ENCODE peak calls at places on chromosomes 1 and 21, in eight cellular contexts. One of them, this sample, is unnamed.

GRCh38 chr1:9843576-9843945 is 19.8 kb upstream of the CLSTN1 start:
- DNase-seq in stomach: peak; percentile 38
- DNase-seq in fibroblast of lung: no peak
- DNase-seq in pancreas: peak; percentile 45
- DNase-seq in sigmoid colon: peak; percentile 58
- DNase-seq in colonic mucosa: peak; percentile 78
- DNase-seq in uterus: no peak
- DNase-seq in breast epithelium: peak; percentile 78
- DNase-seq in this sample: no peak

GRCh38 chr1:41319803-41320711 is 41.2 kb upstream of the FOXO6 start:
- DNase-seq in fibroblast of lung: no peak
- DNase-seq in uterus: no peak
- DNase-seq in breast epithelium: no peak
- DNase-seq in stomach: no peak
- DNase-seq in sigmoid colon: no peak
- DNase-seq in pancreas: no peak
- DNase-seq in colonic mucosa: no peak
- DNase-seq in this sample: peak; percentile 76

GRCh38 chr1:95408506-95409136 is 174.6 kb downstream of the RWDD3 start:
- DNase-seq in breast epithelium: no peak
- DNase-seq in sigmoid colon: no peak
- DNase-seq in stomach: no peak
- DNase-seq in colonic mucosa: no peak
- DNase-seq in fibroblast of lung: no peak
- DNase-seq in uterus: no peak
- DNase-seq in pancreas: no peak
- DNase-seq in this sample: no peak

GRCh38 chr21:16597768-16598167 is 868.0 kb downstream of the USP25 start:
- DNase-seq in stomach: no peak
- DNase-seq in uterus: no peak
- DNase-seq in pancreas: no peak
- DNase-seq in fibroblast of lung: no peak
- DNase-seq in breast epithelium: no peak
- DNase-seq in colonic mucosa: no peak
- DNase-seq in sigmoid colon: no peak
- DNase-seq in this sample: no peak

GRCh38 chr1:90616395-90616794 is 100.7 kb downstream of the BARHL2 start:
- DNase-seq in uterus: no peak
- DNase-seq in fibroblast of lung: no peak
- DNase-seq in pancreas: no peak
- DNase-seq in sigmoid colon: no peak
- DNase-seq in stomach: no peak
- DNase-seq in colonic mucosa: peak; percentile 22
- DNase-seq in breast epithelium: no peak
- DNase-seq in this sample: no peak

GRCh38 chr1:209154916-209155315 is 428.6 kb upstream of the CAMK1G start:
- DNase-seq in fibroblast of lung: no peak
- DNase-seq in colonic mucosa: no peak
- DNase-seq in sigmoid colon: no peak
- DNase-seq in uterus: no peak
- DNase-seq in breast epithelium: no peak
- DNase-seq in stomach: no peak
- DNase-seq in pancreas: no peak
- DNase-seq in this sample: no peak

GRCh38 chr1:209755926-209756607 is at the start of gene TRAF3IP3:
- DNase-seq in fibroblast of lung: no peak
- DNase-seq in breast epithelium: no peak
- DNase-seq in colonic mucosa: peak; percentile 50
- DNase-seq in uterus: no peak
- DNase-seq in stomach: peak; percentile 52
- DNase-seq in pancreas: no peak
- DNase-seq in sigmoid colon: no peak
- DNase-seq in this sample: peak; percentile 73

GRCh38 chr1:219385786-219386427 is 212.2 kb downstream of the LYPLAL1 start:
- DNase-seq in breast epithelium: no peak
- DNase-seq in sigmoid colon: no peak
- DNase-seq in stomach: no peak
- DNase-seq in colonic mucosa: peak; percentile 28
- DNase-seq in uterus: peak; percentile 21
- DNase-seq in pancreas: no peak
- DNase-seq in fibroblast of lung: peak; percentile 73
- DNase-seq in this sample: no peak

GRCh38 chr1:96641292-96641691 is 80.3 kb upstream of the PTBP2 start:
- DNase-seq in colonic mucosa: no peak
- DNase-seq in fibroblast of lung: peak; percentile 76
- DNase-seq in uterus: no peak
- DNase-seq in breast epithelium: no peak
- DNase-seq in stomach: no peak
- DNase-seq in sigmoid colon: no peak
- DNase-seq in pancreas: no peak
- DNase-seq in this sample: no peak

GRCh38 chr1:27349784-27350672 is 8.2 kb downstream of the SYTL1 start:
- DNase-seq in fibroblast of lung: peak; percentile 60
- DNase-seq in stomach: peak; percentile 79
- DNase-seq in pancreas: peak; percentile 79
- DNase-seq in colonic mucosa: peak; percentile 74
- DNase-seq in sigmoid colon: no peak
- DNase-seq in uterus: no peak
- DNase-seq in breast epithelium: peak; percentile 51
- DNase-seq in this sample: peak; percentile 90

GRCh38 chr1:186617860-186618780 is 62.1 kb downstream of the PTGS2 start:
- DNase-seq in colonic mucosa: peak; percentile 58
- DNase-seq in fibroblast of lung: peak; percentile 42
- DNase-seq in breast epithelium: peak; percentile 53
- DNase-seq in uterus: peak; percentile 16
- DNase-seq in sigmoid colon: peak; percentile 70
- DNase-seq in pancreas: no peak
- DNase-seq in stomach: peak; percentile 30
- DNase-seq in this sample: peak; percentile 63

GRCh38 chr1:110914676-110915075 is 41.7 kb downstream of the CD53 start:
- DNase-seq in fibroblast of lung: no peak
- DNase-seq in colonic mucosa: no peak
- DNase-seq in breast epithelium: no peak
- DNase-seq in pancreas: no peak
- DNase-seq in sigmoid colon: no peak
- DNase-seq in stomach: no peak
- DNase-seq in uterus: no peak
- DNase-seq in this sample: no peak

GRCh38 chr1:5983361-5984103 is 8.7 kb downstream of the NPHP4 start:
- DNase-seq in pancreas: no peak
- DNase-seq in stomach: no peak
- DNase-seq in sigmoid colon: no peak
- DNase-seq in fibroblast of lung: peak; percentile 61
- DNase-seq in breast epithelium: no peak
- DNase-seq in colonic mucosa: no peak
- DNase-seq in uterus: no peak
- DNase-seq in this sample: no peak

GRCh38 chr1:97379387-97380075 is 541.3 kb downstream of the DPYD start:
- DNase-seq in uterus: no peak
- DNase-seq in fibroblast of lung: peak; percentile 71
- DNase-seq in colonic mucosa: no peak
- DNase-seq in stomach: no peak
- DNase-seq in sigmoid colon: no peak
- DNase-seq in breast epithelium: no peak
- DNase-seq in pancreas: no peak
- DNase-seq in this sample: no peak

DNA sequence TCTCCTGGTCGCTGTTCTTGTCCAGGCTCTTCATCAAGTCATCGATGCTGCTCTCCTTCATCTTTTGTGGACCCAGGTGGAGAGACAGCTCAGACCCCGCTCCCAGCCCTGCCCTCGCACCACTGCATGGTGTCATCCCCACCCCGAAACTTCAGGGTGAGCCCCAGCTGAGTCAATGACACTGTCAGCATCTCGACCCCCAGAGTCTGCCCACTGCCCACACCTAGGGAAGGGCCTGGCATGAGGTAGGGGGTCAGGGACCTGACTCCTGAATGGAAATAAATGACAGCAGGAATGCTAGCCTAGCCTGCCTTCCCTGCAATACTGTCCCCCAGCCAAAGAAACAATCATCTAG is 1.6 kb upstream of the S100A6 start:
- DNase-seq in pancreas: no peak
- DNase-seq in uterus: no peak
- DNase-seq in sigmoid colon: peak; percentile 63
- DNase-seq in stomach: no peak
- DNase-seq in fibroblast of lung: no peak
- DNase-seq in breast epithelium: no peak
- DNase-seq in colonic mucosa: peak; percentile 29
- DNase-seq in this sample: no peak
- H3K4me1 ChIP-seq in pancreas: no peaks in the 10 kb centered on the region
- H3K4me1 ChIP-seq in uterus: no peaks in the 10 kb centered on the region
- H3K4me1 ChIP-seq in sigmoid colon: peaks cover 36% of the 10 kb centered on the region
- H3K4me1 ChIP-seq in stomach: peaks cover 68% of the 10 kb centered on the region
- H3K4me1 ChIP-seq in fibroblast of lung: peaks cover 20% of the 10 kb centered on the region
- H3K4me1 ChIP-seq in breast epithelium: no peaks in the 10 kb centered on the region
- H3K4me1 ChIP-seq in colonic mucosa: peaks cover 17% of the 10 kb centered on the region
- H3K4me1 ChIP-seq in this sample: no peaks in the 10 kb centered on the region

GRCh38 chr1:243917863-243918565 is 68.0 kb upstream of the AKT3 start:
- DNase-seq in pancreas: no peak
- DNase-seq in stomach: no peak
- DNase-seq in colonic mucosa: no peak
- DNase-seq in uterus: peak; percentile 29
- DNase-seq in sigmoid colon: no peak
- DNase-seq in breast epithelium: no peak
- DNase-seq in fibroblast of lung: peak; percentile 37
- DNase-seq in this sample: no peak
- H3K4me3 ChIP-seq in pancreas: peak overlapping the region; percentile 21
- H3K4me3 ChIP-seq in stomach: peak overlapping the region; percentile 47
- H3K4me3 ChIP-seq in colonic mucosa: peak overlapping the region; percentile 34
- H3K4me3 ChIP-seq in uterus: peak overlapping the region; percentile 28
- H3K4me3 ChIP-seq in sigmoid colon: peak overlapping the region; percentile 26
- H3K4me3 ChIP-seq in breast epithelium: peak overlapping the region; percentile 52
- H3K4me3 ChIP-seq in fibroblast of lung: peak overlapping the region; percentile 73
- H3K4me3 ChIP-seq in this sample: peak overlapping the region; percentile 71

GRCh38 chr1:183596500-183596899 is 6.2 kb upstream of the NCF2 start:
- DNase-seq in colonic mucosa: no peak
- DNase-seq in stomach: no peak
- DNase-seq in breast epithelium: no peak
- DNase-seq in fibroblast of lung: no peak
- DNase-seq in pancreas: no peak
- DNase-seq in uterus: no peak
- DNase-seq in sigmoid colon: no peak
- DNase-seq in this sample: no peak

GRCh38 chr1:183597656-183598055 is 7.4 kb upstream of the NCF2 start:
- DNase-seq in colonic mucosa: no peak
- DNase-seq in fibroblast of lung: no peak
- DNase-seq in stomach: no peak
- DNase-seq in breast epithelium: no peak
- DNase-seq in pancreas: no peak
- DNase-seq in uterus: no peak
- DNase-seq in sigmoid colon: no peak
- DNase-seq in this sample: no peak

GRCh38 chr1:183595537-183595936 is 5.3 kb upstream of the NCF2 start:
- DNase-seq in fibroblast of lung: no peak
- DNase-seq in uterus: no peak
- DNase-seq in colonic mucosa: no peak
- DNase-seq in stomach: no peak
- DNase-seq in pancreas: no peak
- DNase-seq in sigmoid colon: no peak
- DNase-seq in breast epithelium: no peak
- DNase-seq in this sample: no peak

GRCh38 chr1:183600136-183600535 is 9.9 kb upstream of the NCF2 start:
- DNase-seq in uterus: no peak
- DNase-seq in pancreas: no peak
- DNase-seq in breast epithelium: no peak
- DNase-seq in colonic mucosa: no peak
- DNase-seq in fibroblast of lung: peak; percentile 90
- DNase-seq in stomach: no peak
- DNase-seq in sigmoid colon: no peak
- DNase-seq in this sample: no peak

DNA sequence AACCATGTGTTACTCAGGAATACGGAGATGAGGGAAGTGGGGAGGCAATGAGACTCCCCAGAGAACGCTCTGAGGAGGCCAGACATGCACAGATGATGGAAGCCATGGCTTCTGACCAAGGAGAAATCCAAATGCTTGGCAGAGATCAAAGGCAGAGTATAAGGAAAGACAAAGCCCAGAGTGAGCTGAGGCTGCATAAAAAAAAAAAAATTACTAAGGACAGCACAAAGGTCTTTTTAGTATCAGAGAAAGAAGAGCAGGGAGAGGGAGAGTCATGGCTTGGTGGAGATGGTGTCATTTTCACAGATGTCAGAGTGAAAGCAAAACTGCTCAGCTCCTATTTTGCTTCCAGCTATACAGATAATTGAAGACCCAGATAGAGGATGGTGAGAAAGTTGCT is 8.1 kb upstream of the NCF2 start:
- DNase-seq in breast epithelium: no peak
- DNase-seq in pancreas: no peak
- DNase-seq in stomach: no peak
- DNase-seq in fibroblast of lung: no peak
- DNase-seq in sigmoid colon: no peak
- DNase-seq in uterus: no peak
- DNase-seq in colonic mucosa: no peak
- DNase-seq in this sample: no peak
- H3K27ac ChIP-seq in breast epithelium: no peak overlapping the region
- H3K27ac ChIP-seq in pancreas: no peak overlapping the region
- H3K27ac ChIP-seq in stomach: no peak overlapping the region
- H3K27ac ChIP-seq in fibroblast of lung: no peak overlapping the region
- H3K27ac ChIP-seq in sigmoid colon: peak overlapping the region; percentile 75
- H3K27ac ChIP-seq in uterus: peak overlapping the region; percentile 40
- H3K27ac ChIP-seq in colonic mucosa: peak overlapping the region; percentile 15
- H3K27ac ChIP-seq in this sample: no peak overlapping the region

GRCh38 chr1:157140068-157140588 is 1.9 kb upstream of the ETV3 start:
- DNase-seq in uterus: no peak
- DNase-seq in sigmoid colon: no peak
- DNase-seq in fibroblast of lung: no peak
- DNase-seq in breast epithelium: no peak
- DNase-seq in pancreas: no peak
- DNase-seq in colonic mucosa: no peak
- DNase-seq in stomach: no peak
- DNase-seq in this sample: no peak
- H3K4me1 ChIP-seq in uterus: peaks cover 10% of the 10 kb centered on the region
- H3K4me1 ChIP-seq in sigmoid colon: peaks cover 18% of the 10 kb centered on the region
- H3K4me1 ChIP-seq in fibroblast of lung: peaks cover 8% of the 10 kb centered on the region
- H3K4me1 ChIP-seq in breast epithelium: no peaks in the 10 kb centered on the region
- H3K4me1 ChIP-seq in pancreas: peaks cover 19% of the 10 kb centered on the region
- H3K4me1 ChIP-seq in colonic mucosa: peaks cover 7% of the 10 kb centered on the region
- H3K4me1 ChIP-seq in stomach: peaks cover 33% of the 10 kb centered on the region
- H3K4me1 ChIP-seq in this sample: no peaks in the 10 kb centered on the region